ENCODE peak calls at places on chromosomes 13 and 19, in ten cellular contexts. I is SW 1271; F is CD4-positive, alpha-beta T cell; P is stimulated activated CD4-positive, alpha-beta T cell treated with anti-CD3 and anti-CD28 coated beads, Interleukin-15, amount 100 ng/mL, for 1 hour; Q is activated gamma-delta T cell treated with anti-CD3 and anti-CD28 coated beads, Interleukin-2, amount 50 U/mL, for 16 hours; V is memory B cell; U is EL; A is activated T-cell treated with anti-CD3 and anti-CD28 coated beads for 48 hours; T is NCI-H69; N is WTC11. J is an unnamed sample.

GRCh38 chr19:32819415-32820400 is 49.9 kb downstream of the SLC7A9 start:
- DNase-seq in I (no peak), F (no peak), P (no peak), Q (no peak), V (no peak), U (no peak), A (no peak), T (no peak), N (no peak), J (no peak)

GRCh38 chr13:21310220-21310619 is 133.8 kb downstream of the MRPL57 start:
- DNase-seq in I (no peak), F (no peak), P (no peak), Q (no peak), V (no peak), U (peak), A (no peak), T (no peak), N (no peak), J (peak)

GRCh38 chr19:13557756-13558398 is 51.6 kb upstream of the CACNA1A start:
- DNase-seq in I (no peak), F (no peak), P (no peak), Q (no peak), V (no peak), U (no peak), A (no peak), T (peak), N (peak), J (peak)

GRCh38 chr13:106155411-106155810 is 380.1 kb downstream of the EFNB2 start:
- DNase-seq in I (no peak), F (no peak), P (no peak), Q (no peak), V (no peak), U (peak), A (no peak), T (no peak), N (no peak), J (peak)

GRCh38 chr19:508204-509150 is 1.2 kb downstream of the TPGS1 start:
- DNase-seq in I (no peak), F (no peak), P (no peak), Q (no peak), V (no peak), U (no peak), A (no peak), T (peak), N (no peak), J (no peak)

GRCh38 chr19:46297700-46298476 is 1.0 kb downstream of the HIF3A start:
- DNase-seq in I (no peak), F (no peak), P (no peak), Q (no peak), V (no peak), U (no peak), A (no peak), T (no peak), N (peak), J (no peak)

GRCh38 chr13:98343461-98343860 is 166.4 kb upstream of the RNF113B start:
- DNase-seq in I (no peak), F (no peak), P (no peak), Q (no peak), V (no peak), U (no peak), A (no peak), T (peak), N (no peak), J (no peak)

GRCh38 chr19:42316223-42317211 is 3.4 kb downstream of the TMEM145 start:
- DNase-seq in I (no peak), F (no peak), P (no peak), Q (no peak), V (no peak), U (peak), A (no peak), T (no peak), N (no peak), J (no peak)

GRCh38 chr13:98785405-98785804 is 32.9 kb upstream of the SLC15A1 start:
- DNase-seq in I (no peak), F (no peak), P (no peak), Q (no peak), V (no peak), U (no peak), A (no peak), T (no peak), N (no peak), J (no peak)

GRCh38 chr19:18613589-18614234 is 1.0 kb downstream of the TMEM59L start:
- DNase-seq in I (no peak), F (no peak), P (no peak), Q (no peak), V (no peak), U (no peak), A (no peak), T (no peak), N (peak), J (no peak)

GRCh38 chr19:43362179-43362578 is 8.7 kb downstream of the CD177 start:
- DNase-seq in I (no peak), F (no peak), P (no peak), Q (no peak), V (no peak), U (peak), A (no peak), T (no peak), N (no peak), J (no peak)

GRCh38 chr19:4807188-4807587 is 15.7 kb downstream of the FEM1A start:
- DNase-seq in I (no peak), F (no peak), P (no peak), Q (no peak), V (no peak), U (no peak), A (no peak), T (no peak), N (no peak), J (no peak)

GRCh38 chr13:101204270-101205011 is 211.9 kb downstream of the NALCN start:
- DNase-seq in I (no peak), F (no peak), P (no peak), Q (no peak), V (no peak), U (no peak), A (no peak), T (no peak), N (no peak), J (no peak)

GRCh38 chr13:51412431-51412830 is 40.4 kb downstream of the INTS6 start:
- DNase-seq in I (no peak), F (no peak), P (no peak), Q (no peak), V (no peak), U (no peak), A (no peak), T (no peak), N (no peak), J (no peak)

GRCh38 chr13:93766719-93767118 is 540.1 kb downstream of the GPC6 start:
- DNase-seq in I (no peak), F (no peak), P (no peak), Q (no peak), V (no peak), U (no peak), A (no peak), T (no peak), N (no peak), J (no peak)

GRCh38 chr19:39825531-39826076 is 8.4 kb downstream of the DYRK1B start:
- DNase-seq in I (no peak), F (no peak), P (no peak), Q (no peak), V (no peak), U (no peak), A (no peak), T (no peak), N (no peak), J (no peak)

GRCh38 chr19:14363203-14364097 is 17.8 kb upstream of the ADGRE5 start:
- DNase-seq in I (peak), F (no peak), P (no peak), Q (no peak), V (no peak), U (peak), A (peak), T (peak), N (peak), J (peak)

GRCh38 chr19:4724252-4724514 is 541 bp upstream of the DPP9 start:
- DNase-seq in I (no peak), F (no peak), P (no peak), Q (no peak), V (no peak), U (no peak), A (no peak), T (no peak), N (no peak), J (no peak)

GRCh38 chr19:1089891-1090290 is 5.3 kb downstream of the POLR2E start:
- DNase-seq in I (no peak), F (no peak), P (no peak), Q (no peak), V (no peak), U (no peak), A (no peak), T (no peak), N (no peak), J (no peak)

GRCh38 chr19:43450545-43450997 is 14.8 kb downstream of the LYPD3 start:
- DNase-seq in I (no peak), F (no peak), P (no peak), Q (no peak), V (no peak), U (peak), A (no peak), T (no peak), N (no peak), J (no peak)

GRCh38 chr13:79530270-79530669 is 49.3 kb downstream of the NDFIP2 start:
- DNase-seq in I (no peak), F (no peak), P (no peak), Q (no peak), V (no peak), U (no peak), A (no peak), T (no peak), N (no peak), J (no peak)

GRCh38 chr13:76086729-76087128 is 450.6 kb downstream of the LMO7 start:
- DNase-seq in I (no peak), F (no peak), P (no peak), Q (no peak), V (no peak), U (no peak), A (no peak), T (no peak), N (no peak), J (no peak)

GRCh38 chr13:53490732-53491131 is 462.1 kb downstream of the OLFM4 start:
- DNase-seq in I (no peak), F (no peak), P (no peak), Q (no peak), V (no peak), U (no peak), A (no peak), T (no peak), N (no peak), J (no peak)

GRCh38 chr13:110274687-110275086 is 32.3 kb downstream of the COL4A1 start:
- DNase-seq in I (no peak), F (no peak), P (no peak), Q (no peak), V (no peak), U (no peak), A (no peak), T (no peak), N (no peak), J (peak)

GRCh38 chr13:26881154-26881553 is 120.6 kb upstream of the GPR12 start:
- DNase-seq in I (no peak), F (no peak), P (no peak), Q (no peak), V (no peak), U (peak), A (no peak), T (peak), N (no peak), J (peak)

GRCh38 chr19:31306006-31306753 is 43.1 kb downstream of the TSHZ3 start:
- DNase-seq in I (no peak), F (no peak), P (no peak), Q (no peak), V (no peak), U (no peak), A (no peak), T (no peak), N (no peak), J (no peak)

GRCh38 chr13:102392810-102393209 is 9.0 kb downstream of the FGF14 start:
- DNase-seq in I (no peak), F (no peak), P (no peak), Q (no peak), V (no peak), U (no peak), A (no peak), T (peak), N (no peak), J (no peak)

GRCh38 chr13:32262619-32263018 is 52.5 kb downstream of the ZAR1L start:
- DNase-seq in I (no peak), F (no peak), P (no peak), Q (no peak), V (no peak), U (no peak), A (no peak), T (no peak), N (no peak), J (no peak)

GRCh38 chr13:46903748-46904147 is 6.9 kb upstream of the HTR2A start:
- DNase-seq in I (no peak), F (no peak), P (no peak), Q (no peak), V (no peak), U (peak), A (no peak), T (no peak), N (no peak), J (peak)

GRCh38 chr19:41174297-41174928 is 18.6 kb upstream of the CYP2S1 start:
- DNase-seq in I (no peak), F (no peak), P (no peak), Q (no peak), V (no peak), U (no peak), A (no peak), T (no peak), N (no peak), J (no peak)

GRCh38 chr19:38851622-38852230 is 1.9 kb upstream of the HNRNPL start:
- DNase-seq in I (peak), F (peak), P (peak), Q (peak), V (peak), U (peak), A (peak), T (peak), N (peak), J (peak)

GRCh38 chr19:15136234-15136954 is 29.2 kb downstream of the SYDE1 start:
- DNase-seq in I (no peak), F (no peak), P (no peak), Q (no peak), V (no peak), U (no peak), A (no peak), T (no peak), N (no peak), J (peak)

J was measured in PC-3.